ENCODE peak calls at places on chromosomes 16 and 17, in eight cellular contexts. One of them, this sample, is unnamed.

GRCh38 chr16:2333772-2334379 is 6.7 kb downstream of the ABCA3 start:
- DNase-seq in M059J: peak
- DNase-seq in HuH-7.5: no peak
- DNase-seq in mucosa of descending colon: no peak
- DNase-seq in esophagus squamous epithelium: no peak
- DNase-seq in CMK: no peak
- DNase-seq in DMS153: no peak
- DNase-seq in fibroblast of lung: no peak
- DNase-seq in this sample: no peak

GRCh38 chr17:31510273-31511175 is 119.0 kb downstream of the RAB11FIP4 start:
- DNase-seq in M059J: no peak
- DNase-seq in HuH-7.5: no peak
- DNase-seq in mucosa of descending colon: no peak
- DNase-seq in esophagus squamous epithelium: no peak
- DNase-seq in CMK: no peak
- DNase-seq in DMS153: no peak
- DNase-seq in fibroblast of lung: peak
- DNase-seq in this sample: no peak

GRCh38 chr16:20323591-20324117 is 3.7 kb downstream of the GP2 start:
- DNase-seq in M059J: no peak
- DNase-seq in HuH-7.5: no peak
- DNase-seq in mucosa of descending colon: no peak
- DNase-seq in esophagus squamous epithelium: no peak
- DNase-seq in CMK: no peak
- DNase-seq in DMS153: peak
- DNase-seq in fibroblast of lung: no peak
- DNase-seq in this sample: no peak

GRCh38 chr17:21211825-21212479 is 2.0 kb downstream of the TMEM11 start:
- DNase-seq in M059J: no peak
- DNase-seq in HuH-7.5: no peak
- DNase-seq in mucosa of descending colon: peak
- DNase-seq in esophagus squamous epithelium: no peak
- DNase-seq in CMK: no peak
- DNase-seq in DMS153: no peak
- DNase-seq in fibroblast of lung: no peak
- DNase-seq in this sample: no peak

GRCh38 chr16:75017670-75018525 is 19.1 kb downstream of the ZNRF1 start:
- DNase-seq in M059J: no peak
- DNase-seq in HuH-7.5: no peak
- DNase-seq in mucosa of descending colon: no peak
- DNase-seq in esophagus squamous epithelium: no peak
- DNase-seq in CMK: no peak
- DNase-seq in DMS153: no peak
- DNase-seq in fibroblast of lung: no peak
- DNase-seq in this sample: no peak

GRCh38 chr17:77418609-77419008 is 277.8 kb downstream of the SEC14L1 start:
- DNase-seq in M059J: no peak
- DNase-seq in HuH-7.5: no peak
- DNase-seq in mucosa of descending colon: no peak
- DNase-seq in esophagus squamous epithelium: no peak
- DNase-seq in CMK: no peak
- DNase-seq in DMS153: no peak
- DNase-seq in fibroblast of lung: no peak
- DNase-seq in this sample: no peak

GRCh38 chr16:68762996-68763756 is 26.1 kb downstream of the CDH1 start:
- DNase-seq in M059J: peak
- DNase-seq in HuH-7.5: no peak
- DNase-seq in mucosa of descending colon: no peak
- DNase-seq in esophagus squamous epithelium: no peak
- DNase-seq in CMK: no peak
- DNase-seq in DMS153: no peak
- DNase-seq in fibroblast of lung: peak
- DNase-seq in this sample: no peak

GRCh38 chr16:30458561-30459394 is 13.1 kb upstream of the SEPHS2 start:
- DNase-seq in M059J: no peak
- DNase-seq in HuH-7.5: no peak
- DNase-seq in mucosa of descending colon: peak
- DNase-seq in esophagus squamous epithelium: no peak
- DNase-seq in CMK: peak
- DNase-seq in DMS153: no peak
- DNase-seq in fibroblast of lung: no peak
- DNase-seq in this sample: no peak

GRCh38 chr17:51006601-51007000 is 114.1 kb downstream of the SPAG9 start:
- DNase-seq in M059J: no peak
- DNase-seq in HuH-7.5: no peak
- DNase-seq in mucosa of descending colon: no peak
- DNase-seq in esophagus squamous epithelium: no peak
- DNase-seq in CMK: no peak
- DNase-seq in DMS153: no peak
- DNase-seq in fibroblast of lung: peak
- DNase-seq in this sample: no peak

GRCh38 chr16:24141466-24141865 is 114.7 kb upstream of the CACNG3 start:
- DNase-seq in M059J: no peak
- DNase-seq in HuH-7.5: no peak
- DNase-seq in mucosa of descending colon: no peak
- DNase-seq in esophagus squamous epithelium: no peak
- DNase-seq in CMK: no peak
- DNase-seq in DMS153: no peak
- DNase-seq in fibroblast of lung: no peak
- DNase-seq in this sample: no peak

GRCh38 chr16:55526448-55526847 is 17.6 kb downstream of the LPCAT2 start:
- DNase-seq in M059J: peak
- DNase-seq in HuH-7.5: no peak
- DNase-seq in mucosa of descending colon: no peak
- DNase-seq in esophagus squamous epithelium: no peak
- DNase-seq in CMK: no peak
- DNase-seq in DMS153: no peak
- DNase-seq in fibroblast of lung: peak
- DNase-seq in this sample: no peak

GRCh38 chr17:11495616-11496015 is 102.7 kb upstream of the DNAH9 start:
- DNase-seq in M059J: no peak
- DNase-seq in HuH-7.5: no peak
- DNase-seq in mucosa of descending colon: no peak
- DNase-seq in esophagus squamous epithelium: no peak
- DNase-seq in CMK: no peak
- DNase-seq in DMS153: no peak
- DNase-seq in fibroblast of lung: no peak
- DNase-seq in this sample: no peak

GRCh38 chr17:57135748-57136342 is 50.8 kb downstream of the AKAP1 start:
- DNase-seq in M059J: no peak
- DNase-seq in HuH-7.5: no peak
- DNase-seq in mucosa of descending colon: no peak
- DNase-seq in esophagus squamous epithelium: no peak
- DNase-seq in CMK: no peak
- DNase-seq in DMS153: peak
- DNase-seq in fibroblast of lung: no peak
- DNase-seq in this sample: no peak

GRCh38 chr17:44758414-44759095 is at the start of gene ADAM11:
- DNase-seq in M059J: no peak
- DNase-seq in HuH-7.5: peak
- DNase-seq in mucosa of descending colon: no peak
- DNase-seq in esophagus squamous epithelium: no peak
- DNase-seq in CMK: no peak
- DNase-seq in DMS153: no peak
- DNase-seq in fibroblast of lung: no peak
- DNase-seq in this sample: no peak

GRCh38 chr16:28930652-28931051 is 1.1 kb upstream of the CD19 start:
- DNase-seq in M059J: no peak
- DNase-seq in HuH-7.5: no peak
- DNase-seq in mucosa of descending colon: no peak
- DNase-seq in esophagus squamous epithelium: no peak
- DNase-seq in CMK: no peak
- DNase-seq in DMS153: peak
- DNase-seq in fibroblast of lung: no peak
- DNase-seq in this sample: no peak

GRCh38 chr17:42623732-42624596 is 14.5 kb downstream of the TUBG1 start:
- DNase-seq in M059J: peak
- DNase-seq in HuH-7.5: no peak
- DNase-seq in mucosa of descending colon: peak
- DNase-seq in esophagus squamous epithelium: no peak
- DNase-seq in CMK: no peak
- DNase-seq in DMS153: peak
- DNase-seq in fibroblast of lung: peak
- DNase-seq in this sample: no peak

GRCh38 chr16:72753883-72754282 is 294.0 kb downstream of the ZFHX3 start:
- DNase-seq in M059J: no peak
- DNase-seq in HuH-7.5: no peak
- DNase-seq in mucosa of descending colon: no peak
- DNase-seq in esophagus squamous epithelium: no peak
- DNase-seq in CMK: no peak
- DNase-seq in DMS153: no peak
- DNase-seq in fibroblast of lung: no peak
- DNase-seq in this sample: no peak

GRCh38 chr16:90000733-90001427 is 18.4 kb downstream of the DBNDD1 start:
- DNase-seq in M059J: no peak
- DNase-seq in HuH-7.5: no peak
- DNase-seq in mucosa of descending colon: no peak
- DNase-seq in esophagus squamous epithelium: no peak
- DNase-seq in CMK: no peak
- DNase-seq in DMS153: no peak
- DNase-seq in fibroblast of lung: no peak
- DNase-seq in this sample: no peak

GRCh38 chr16:11087691-11088431 is 143.5 kb downstream of the CLEC16A start:
- DNase-seq in M059J: no peak
- DNase-seq in HuH-7.5: no peak
- DNase-seq in mucosa of descending colon: no peak
- DNase-seq in esophagus squamous epithelium: no peak
- DNase-seq in CMK: no peak
- DNase-seq in DMS153: no peak
- DNase-seq in fibroblast of lung: peak
- DNase-seq in this sample: no peak

GRCh38 chr16:4392382-4393242 is 21.0 kb downstream of the VASN start:
- DNase-seq in M059J: no peak
- DNase-seq in HuH-7.5: no peak
- DNase-seq in mucosa of descending colon: no peak
- DNase-seq in esophagus squamous epithelium: no peak
- DNase-seq in CMK: no peak
- DNase-seq in DMS153: no peak
- DNase-seq in fibroblast of lung: peak
- DNase-seq in this sample: no peak

GRCh38 chr16:14013571-14014283 is 57.4 kb upstream of the MRTFB start:
- DNase-seq in M059J: peak
- DNase-seq in HuH-7.5: no peak
- DNase-seq in mucosa of descending colon: no peak
- DNase-seq in esophagus squamous epithelium: no peak
- DNase-seq in CMK: no peak
- DNase-seq in DMS153: peak
- DNase-seq in fibroblast of lung: peak
- DNase-seq in this sample: no peak

GRCh38 chr16:70593544-70593943 is 52.8 kb upstream of the IL34 start:
- DNase-seq in M059J: no peak
- DNase-seq in HuH-7.5: no peak
- DNase-seq in mucosa of descending colon: no peak
- DNase-seq in esophagus squamous epithelium: no peak
- DNase-seq in CMK: no peak
- DNase-seq in DMS153: no peak
- DNase-seq in fibroblast of lung: no peak
- DNase-seq in this sample: no peak

GRCh38 chr16:29674188-29674587 is 4.8 kb upstream of the QPRT start:
- DNase-seq in M059J: peak
- DNase-seq in HuH-7.5: no peak
- DNase-seq in mucosa of descending colon: peak
- DNase-seq in esophagus squamous epithelium: no peak
- DNase-seq in CMK: no peak
- DNase-seq in DMS153: no peak
- DNase-seq in fibroblast of lung: peak
- DNase-seq in this sample: no peak

GRCh38 chr17:74744714-74745547 is 3.5 kb upstream of the NHERF1 start:
- DNase-seq in M059J: peak
- DNase-seq in HuH-7.5: peak
- DNase-seq in mucosa of descending colon: peak
- DNase-seq in esophagus squamous epithelium: peak
- DNase-seq in CMK: no peak
- DNase-seq in DMS153: peak
- DNase-seq in fibroblast of lung: peak
- DNase-seq in this sample: no peak

GRCh38 chr16:73183678-73184092 is 135.8 kb upstream of the ZFHX3 start:
- DNase-seq in M059J: no peak
- DNase-seq in HuH-7.5: no peak
- DNase-seq in mucosa of descending colon: no peak
- DNase-seq in esophagus squamous epithelium: no peak
- DNase-seq in CMK: no peak
- DNase-seq in DMS153: no peak
- DNase-seq in fibroblast of lung: no peak
- DNase-seq in this sample: no peak

This sample was measured in NCI-H1048.